ENCODE peak calls at places on chromosome 3, in five cellular contexts. One of them, this sample, is unnamed.

GRCh38 chr3:184320099-184320445 is 5.7 kb downstream of the EIF4G1 start:
- DNase-seq in cardiac fibroblast: peak; percentile 97
- DNase-seq in Right ventricle myocardium superior: peak; percentile 98
- DNase-seq in EH: peak; percentile 98
- DNase-seq in B cell: no peak
- DNase-seq in this sample: peak; percentile 99

GRCh38 chr3:158659454-158660237 is 12.8 kb downstream of the LXN start:
- DNase-seq in cardiac fibroblast: peak; percentile 91
- DNase-seq in Right ventricle myocardium superior: peak; percentile 52
- DNase-seq in EH: peak; percentile 83
- DNase-seq in B cell: no peak
- DNase-seq in this sample: peak; percentile 74

GRCh38 chr3:46993986-46994385 is 14.5 kb downstream of the NBEAL2 start:
- DNase-seq in cardiac fibroblast: no peak
- DNase-seq in Right ventricle myocardium superior: no peak
- DNase-seq in EH: no peak
- DNase-seq in B cell: no peak
- DNase-seq in this sample: no peak

GRCh38 chr3:126208618-126209256 is 28.4 kb upstream of the ALDH1L1 start:
- DNase-seq in cardiac fibroblast: peak; percentile 98
- DNase-seq in Right ventricle myocardium superior: peak; percentile 85
- DNase-seq in EH: peak; percentile 99
- DNase-seq in B cell: no peak
- DNase-seq in this sample: peak; percentile 98

GRCh38 chr3:54954019-54954418 is 26.2 kb upstream of the LRTM1 start:
- DNase-seq in cardiac fibroblast: peak; percentile 77
- DNase-seq in Right ventricle myocardium superior: no peak
- DNase-seq in EH: peak; percentile 98
- DNase-seq in B cell: no peak
- DNase-seq in this sample: peak; percentile 47

GRCh38 chr3:197951392-197951990 is 1.5 kb downstream of the RPL35A start:
- DNase-seq in cardiac fibroblast: no peak
- DNase-seq in Right ventricle myocardium superior: no peak
- DNase-seq in EH: no peak
- DNase-seq in B cell: no peak
- DNase-seq in this sample: no peak

GRCh38 chr3:106824856-106825255 is 552.4 kb upstream of the CCDC54 start:
- DNase-seq in cardiac fibroblast: peak; percentile 71
- DNase-seq in Right ventricle myocardium superior: no peak
- DNase-seq in EH: peak; percentile 76
- DNase-seq in B cell: no peak
- DNase-seq in this sample: peak; percentile 35

GRCh38 chr3:126807795-126808194 is 103.8 kb downstream of the CHCHD6 start:
- DNase-seq in cardiac fibroblast: peak; percentile 41
- DNase-seq in Right ventricle myocardium superior: no peak
- DNase-seq in EH: no peak
- DNase-seq in B cell: no peak
- DNase-seq in this sample: peak; percentile 5

GRCh38 chr3:189317911-189318310 is 146.1 kb downstream of the TPRG1 start:
- DNase-seq in cardiac fibroblast: no peak
- DNase-seq in Right ventricle myocardium superior: no peak
- DNase-seq in EH: no peak
- DNase-seq in B cell: no peak
- DNase-seq in this sample: no peak

GRCh38 chr3:80556728-80557127 is 788.9 kb upstream of the ROBO1 start:
- DNase-seq in cardiac fibroblast: no peak
- DNase-seq in Right ventricle myocardium superior: no peak
- DNase-seq in EH: no peak
- DNase-seq in B cell: no peak
- DNase-seq in this sample: no peak

GRCh38 chr3:177089901-177090300 is 107.4 kb downstream of the TBL1XR1 start:
- DNase-seq in cardiac fibroblast: no peak
- DNase-seq in Right ventricle myocardium superior: no peak
- DNase-seq in EH: no peak
- DNase-seq in B cell: no peak
- DNase-seq in this sample: no peak

GRCh38 chr3:128491071-128491899 is 1.7 kb downstream of the GATA2 start:
- DNase-seq in cardiac fibroblast: no peak
- DNase-seq in Right ventricle myocardium superior: peak; percentile 26
- DNase-seq in EH: peak; percentile 45
- DNase-seq in B cell: no peak
- DNase-seq in this sample: no peak

GRCh38 chr3:190772831-190773230 is 89.7 kb downstream of the GMNC start:
- DNase-seq in cardiac fibroblast: no peak
- DNase-seq in Right ventricle myocardium superior: no peak
- DNase-seq in EH: no peak
- DNase-seq in B cell: no peak
- DNase-seq in this sample: no peak